ENCODE peak calls at places on chromosomes 3 and 15, in ten cellular contexts. D is NCI-H460; C is HFFc6; Q is H4; E is activated CD4-positive, alpha-beta T cell treated with anti-CD3 and anti-CD28 coated beads, Interleukin-2, amount 10 ng/mL, durations not matched to agents 7 days and 5 days; S is right cardiac atrium; R is endothelial cell; X is mucosa of gallbladder; F is LoVo; V is stimulated activated CD8-positive, alpha-beta memory T cell treated with anti-CD3 and anti-CD28 coated beads, Interleukin-12 subunit alpha, Interleukin-12 subunit beta, amount 100 ng/mL, for 4 hours. B is an unnamed sample.

GRCh38 chr3:172145287-172145686 is 105.9 kb downstream of the FNDC3B start:
- DNase-seq in D (no peak), C (no peak), Q (no peak), E (no peak), S (no peak), R (no peak), X (no peak), F (no peak), V (no peak), B (no peak)

GRCh38 chr15:73038186-73038585 is 14.1 kb upstream of the NEO1 start:
- DNase-seq in D (no peak), C (no peak), Q (no peak), E (no peak), S (no peak), R (no peak), X (no peak), F (no peak), V (no peak), B (no peak)

GRCh38 chr3:11452988-11453847 is 181.0 kb downstream of the ATG7 start:
- DNase-seq in D (no peak), C (peak; percentile 40), Q (peak; percentile 21), E (no peak), S (peak; percentile 65), R (no peak), X (no peak), F (no peak), V (no peak), B (peak; percentile 23)

GRCh38 chr3:53225181-53225580 is 30.6 kb downstream of the TKT start:
- DNase-seq in D (no peak), C (no peak), Q (no peak), E (no peak), S (no peak), R (no peak), X (no peak), F (no peak), V (no peak), B (no peak)

GRCh38 chr3:139538733-139539132 is 809 bp downstream of the RBP1 start:
- DNase-seq in D (no peak), C (no peak), Q (no peak), E (no peak), S (peak; percentile 80), R (no peak), X (peak; percentile 68), F (no peak), V (no peak), B (peak; percentile 76)

GRCh38 chr15:40844543-40844981 is 714 bp downstream of the SPINT1 start:
- DNase-seq in D (no peak), C (no peak), Q (no peak), E (peak; percentile 42), S (no peak), R (peak; percentile 32), X (no peak), F (no peak), V (no peak), B (no peak)

GRCh38 chr3:39318311-39318710 is 11.2 kb upstream of the CCR8 start:
- DNase-seq in D (no peak), C (no peak), Q (no peak), E (no peak), S (no peak), R (no peak), X (no peak), F (no peak), V (no peak), B (no peak)

GRCh38 chr15:89772933-89773583 is 3.1 kb upstream of the MESP2 start:
- DNase-seq in D (peak; percentile 15), C (peak; percentile 19), Q (peak; percentile 33), E (no peak), S (no peak), R (no peak), X (no peak), F (no peak), V (no peak), B (peak; percentile 33)

GRCh38 chr3:149371001-149371722 is 6.3 kb downstream of the TM4SF1 start:
- DNase-seq in D (no peak), C (peak; percentile 48), Q (no peak), E (no peak), S (no peak), R (peak; percentile 15), X (no peak), F (peak; percentile 27), V (no peak), B (no peak)

GRCh38 chr15:99605490-99605931 is 39.7 kb downstream of the MEF2A start:
- DNase-seq in D (no peak), C (no peak), Q (no peak), E (no peak), S (no peak), R (no peak), X (no peak), F (no peak), V (no peak), B (no peak)

GRCh38 chr3:135240426-135240825 is 445.4 kb downstream of the EPHB1 start:
- DNase-seq in D (no peak), C (no peak), Q (no peak), E (no peak), S (no peak), R (peak; percentile 48), X (no peak), F (no peak), V (no peak), B (peak; percentile 4)

GRCh38 chr3:54573922-54574321 is 353.9 kb downstream of the LRTM1 start:
- DNase-seq in D (no peak), C (no peak), Q (no peak), E (no peak), S (no peak), R (no peak), X (no peak), F (no peak), V (no peak), B (no peak)

GRCh38 chr15:90599116-90599515 is 69.4 kb downstream of the CRTC3 start:
- DNase-seq in D (peak; percentile 63), C (no peak), Q (no peak), E (no peak), S (no peak), R (no peak), X (no peak), F (no peak), V (no peak), B (no peak)

GRCh38 chr15:77410701-77411613 is 8.9 kb downstream of the PEAK1 start:
- DNase-seq in D (no peak), C (no peak), Q (no peak), E (no peak), S (no peak), R (no peak), X (no peak), F (no peak), V (no peak), B (no peak)

GRCh38 chr15:64284037-64284436 is 71.9 kb downstream of the CSNK1G1 start:
- DNase-seq in D (no peak), C (peak; percentile 27), Q (no peak), E (no peak), S (no peak), R (no peak), X (no peak), F (no peak), V (no peak), B (peak; percentile 16)

GRCh38 chr15:59339252-59339672 is 33.4 kb downstream of the MYO1E start:
- DNase-seq in D (no peak), C (peak; percentile 64), Q (no peak), E (no peak), S (no peak), R (no peak), X (no peak), F (no peak), V (no peak), B (no peak)

GRCh38 chr3:138692152-138692551 is 83.6 kb downstream of the FAIM start:
- DNase-seq in D (no peak), C (no peak), Q (no peak), E (no peak), S (no peak), R (no peak), X (no peak), F (no peak), V (no peak), B (no peak)

GRCh38 chr3:188901671-188902331 is 270.0 kb upstream of the TPRG1 start:
- DNase-seq in D (no peak), C (no peak), Q (no peak), E (no peak), S (no peak), R (no peak), X (no peak), F (no peak), V (no peak), B (no peak)

GRCh38 chr3:14422016-14422963 is 19.9 kb downstream of the SLC6A6 start:
- DNase-seq in D (no peak), C (no peak), Q (no peak), E (no peak), S (no peak), R (no peak), X (no peak), F (no peak), V (no peak), B (no peak)

GRCh38 chr3:72938471-72939265 is 50.8 kb downstream of the GXYLT2 start:
- DNase-seq in D (peak; percentile 44), C (peak; percentile 92), Q (peak; percentile 69), E (peak; percentile 40), S (peak; percentile 50), R (peak; percentile 18), X (peak; percentile 77), F (peak; percentile 50), V (no peak), B (peak; percentile 56)

GRCh38 chr15:35999211-35999610 is 453.2 kb upstream of the DPH6 start:
- DNase-seq in D (no peak), C (no peak), Q (no peak), E (no peak), S (no peak), R (no peak), X (no peak), F (no peak), V (no peak), B (no peak)

GRCh38 chr3:23533596-23534386 is 272.0 kb upstream of the UBE2E1 start:
- DNase-seq in D (no peak), C (no peak), Q (no peak), E (no peak), S (no peak), R (no peak), X (no peak), F (no peak), V (no peak), B (no peak)

GRCh38 chr3:107899996-107900651 is 190.7 kb downstream of the CD47 start:
- DNase-seq in D (no peak), C (no peak), Q (no peak), E (no peak), S (no peak), R (no peak), X (no peak), F (no peak), V (no peak), B (no peak)

GRCh38 chr15:64982472-64982871 is 7.2 kb downstream of the SPG21 start:
- DNase-seq in D (no peak), C (peak; percentile 29), Q (no peak), E (no peak), S (no peak), R (no peak), X (no peak), F (no peak), V (no peak), B (no peak)

GRCh38 chr3:46897031-46897430 is 19.5 kb downstream of the PTH1R start:
- DNase-seq in D (no peak), C (no peak), Q (no peak), E (no peak), S (peak; percentile 11), R (no peak), X (no peak), F (no peak), V (no peak), B (no peak)

GRCh38 chr15:77784361-77785292 is 151.9 kb upstream of the LINGO1 start:
- DNase-seq in D (peak; percentile 29), C (peak; percentile 2), Q (peak; percentile 27), E (peak; percentile 10), S (no peak), R (peak; percentile 45), X (no peak), F (peak; percentile 25), V (no peak), B (peak; percentile 13)

GRCh38 chr15:68352401-68353062 is 75.0 kb downstream of the FEM1B start:
- DNase-seq in D (peak; percentile 78), C (peak; percentile 97), Q (peak; percentile 98), E (peak; percentile 72), S (peak; percentile 33), R (no peak), X (peak; percentile 38), F (peak; percentile 59), V (no peak), B (peak; percentile 54)

GRCh38 chr15:25250906-25251622 is 187.8 kb downstream of the UBE3A start:
- DNase-seq in D (no peak), C (no peak), Q (no peak), E (no peak), S (no peak), R (no peak), X (no peak), F (no peak), V (no peak), B (no peak)